ENCODE peak calls at places on chromosomes 6 and 20, in five cellular contexts. L is adrenal gland, A is HAP-1, C is Peyer's patch, B is small intestine. U is an unnamed sample.

GRCh38 chr20:53691060-53691810 is 97.6 kb upstream of the ZNF217 start:
- DNase-seq in C (no peak), B (no peak), A (no peak), L (no peak), U (no peak)

GRCh38 chr6:149701699-149702098 is 16.2 kb downstream of the LATS1 start:
- DNase-seq in A (peak; percentile 91), C (no peak), B (no peak), L (no peak), U (no peak)

GRCh38 chr6:138331984-138332383 is 45.7 kb upstream of the SMIM28 start:
- DNase-seq in C (no peak), B (no peak), L (no peak), A (no peak), U (no peak)

GRCh38 chr6:28597924-28598323 is 72.2 kb downstream of the GPX5 start:
- DNase-seq in C (no peak), L (no peak), B (no peak), A (peak; percentile 34), U (no peak)

GRCh38 chr6:139019722-139020121 is 8.8 kb upstream of the ABRACL start:
- DNase-seq in L (no peak), C (no peak), A (no peak), B (no peak), U (no peak)

GRCh38 chr6:108592371-108593337 is 31.9 kb downstream of the FOXO3 start:
- DNase-seq in L (no peak), B (peak; percentile 59), A (no peak), C (peak; percentile 85), U (no peak)

GRCh38 chr6:160293844-160294243 is 35.2 kb upstream of the SLC22A2 start:
- DNase-seq in C (no peak), A (no peak), B (peak; percentile 34), L (no peak), U (no peak)

GRCh38 chr20:55678126-55678525 is 327.2 kb downstream of the CBLN4 start:
- DNase-seq in L (no peak), A (no peak), B (no peak), C (no peak), U (no peak)

GRCh38 chr6:4909063-4909645 is 94.7 kb downstream of the RPP40 start:
- DNase-seq in C (no peak), B (no peak), A (no peak), L (no peak), U (no peak)

GRCh38 chr20:4329232-4329631 is 313.9 kb upstream of the RNF24 start:
- DNase-seq in B (no peak), A (no peak), L (no peak), C (no peak), U (no peak)

GRCh38 chr6:180295-180694 is 112.0 kb upstream of the DUSP22 start:
- DNase-seq in C (no peak), A (no peak), L (no peak), B (no peak), U (no peak)

GRCh38 chr6:127352519-127352918 is 9.1 kb upstream of the ECHDC1 start:
- DNase-seq in B (no peak), C (no peak), A (no peak), L (no peak), U (no peak)

GRCh38 chr6:42572523-42572922 is 8.7 kb downstream of the UBR2 start:
- DNase-seq in C (peak; percentile 54), B (peak; percentile 17), L (no peak), A (no peak), U (no peak)

GRCh38 chr20:63696311-63696627 is 183 bp upstream of the TNFRSF6B start:
- DNase-seq in B (peak; percentile 63), C (no peak), A (no peak), L (peak; percentile 38), U (peak; percentile 19)
- H3K4me3 ChIP-seq in B (no peak overlapping the region), C (peak overlapping the region; percentile 38), A (no peak overlapping the region), L (no peak overlapping the region), U (no peak overlapping the region)

DNA sequence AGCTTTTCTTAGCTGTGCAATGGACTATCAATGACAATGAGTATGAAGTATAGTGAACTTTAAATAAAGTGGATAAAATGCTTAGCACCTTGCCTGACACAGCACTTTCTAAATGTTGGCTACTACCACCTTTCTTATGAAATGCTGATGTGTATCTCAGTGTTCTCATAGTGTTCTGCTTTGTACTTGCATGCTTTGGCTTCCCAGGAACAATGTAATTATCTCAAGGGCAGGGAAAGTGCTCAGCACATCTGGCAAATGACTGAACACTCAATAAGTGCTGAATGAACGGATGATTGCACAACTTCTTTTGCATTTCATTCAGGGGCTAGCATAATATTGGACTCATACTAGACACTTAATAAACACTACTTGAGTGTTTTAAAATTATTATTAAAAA is 28.2 kb upstream of the NOX3 start:
- DNase-seq in C (no peak), A (peak; percentile 38), B (no peak), L (no peak), U (no peak)
- H3K4me3 ChIP-seq in C (no peak overlapping the region), A (no peak overlapping the region), B (no peak overlapping the region), L (no peak overlapping the region), U (no peak overlapping the region)

GRCh38 chr20:51705400-51705799 is 62.8 kb downstream of the ATP9A start:
- DNase-seq in B (no peak), L (no peak), C (no peak), A (no peak), U (no peak)
- H3K4me3 ChIP-seq in B (no peak overlapping the region), L (no peak overlapping the region), C (no peak overlapping the region), A (no peak overlapping the region), U (no peak overlapping the region)

DNA sequence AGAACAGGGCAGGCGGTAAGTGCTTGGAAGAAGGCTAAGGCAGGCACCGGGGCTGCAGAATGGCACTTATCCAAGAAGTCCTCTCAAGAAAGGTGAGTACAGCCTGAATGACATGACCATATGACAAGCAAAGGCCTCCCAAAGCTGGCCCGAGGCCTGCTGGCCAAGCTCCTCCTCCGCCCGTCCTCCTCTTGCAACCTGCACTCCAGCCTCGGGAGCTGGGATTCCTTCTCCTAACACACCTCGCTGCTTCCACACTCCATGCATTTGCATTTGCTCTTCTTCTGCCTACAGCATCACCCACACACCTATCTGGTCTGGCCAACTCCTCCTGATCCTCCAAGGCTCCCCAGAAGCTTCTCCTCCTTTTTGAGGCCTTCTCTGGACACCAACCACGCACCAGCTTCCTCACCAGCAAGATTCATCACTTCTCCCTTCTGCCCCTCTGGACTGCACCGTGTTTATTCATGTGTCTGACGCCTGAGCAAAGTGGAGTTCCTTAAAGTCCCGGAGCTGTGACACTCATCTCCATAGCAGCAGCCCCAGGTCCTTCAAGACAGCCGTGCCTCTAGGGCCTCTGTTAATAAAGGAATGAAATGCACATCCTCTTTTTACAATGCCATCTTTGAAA is 32.3 kb downstream of the CNKSR3 start:
- DNase-seq in A (peak; percentile 41), C (no peak), B (no peak), L (no peak), U (peak; percentile 45)
- H3K4me3 ChIP-seq in A (no peak overlapping the region), C (no peak overlapping the region), B (no peak overlapping the region), L (no peak overlapping the region), U (no peak overlapping the region)

DNA sequence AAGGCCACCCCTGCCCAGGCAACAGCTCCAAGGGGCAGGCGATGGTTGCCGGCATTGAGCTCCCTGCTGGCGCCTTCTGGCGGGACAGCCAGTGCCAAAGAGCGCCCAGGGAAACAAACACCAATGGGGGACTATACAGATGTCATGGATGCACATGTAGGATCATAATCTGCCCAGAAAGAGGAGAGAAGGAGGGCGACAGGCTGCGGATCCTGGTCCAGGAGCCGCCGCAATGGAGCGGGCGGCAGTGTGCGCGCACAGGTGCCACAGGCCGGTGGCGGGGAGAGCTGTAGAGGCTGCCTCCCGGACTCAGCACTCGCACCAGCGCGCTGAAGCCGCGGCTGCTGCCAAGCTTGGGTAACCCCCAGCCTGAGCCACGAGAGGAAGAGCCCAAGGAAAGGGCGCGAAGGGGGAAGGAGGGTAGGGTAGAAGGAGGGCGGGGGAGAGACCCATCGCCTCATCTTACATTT is 418 bp upstream of the FUT9 start:
- DNase-seq in C (no peak), B (no peak), A (no peak), L (no peak), U (peak; percentile 13)
- H3K4me3 ChIP-seq in C (no peak overlapping the region), B (no peak overlapping the region), A (no peak overlapping the region), L (no peak overlapping the region), U (peak overlapping the region; percentile 12)

DNA sequence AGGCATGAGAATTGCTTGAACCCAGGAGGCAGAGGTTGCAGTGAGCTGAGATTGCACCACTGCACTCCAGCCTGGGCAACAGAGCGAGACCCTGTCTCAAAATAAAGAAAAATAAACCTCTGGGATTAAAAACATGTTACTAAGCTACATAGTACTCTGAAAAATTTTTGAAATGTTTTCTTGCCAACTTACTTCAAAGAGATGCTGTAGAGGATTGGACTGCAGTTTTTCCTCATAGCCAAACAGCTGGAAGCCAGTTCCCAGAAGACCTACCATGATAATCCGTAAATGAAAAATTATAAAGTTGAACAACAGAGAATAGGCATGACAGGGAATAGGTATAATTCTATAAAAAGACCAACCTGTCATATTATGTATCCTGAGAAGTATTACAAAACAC is 48.1 kb downstream of the RARS2 start:
- DNase-seq in B (no peak), C (no peak), A (no peak), L (no peak), U (no peak)
- H3K4me3 ChIP-seq in B (no peak overlapping the region), C (no peak overlapping the region), A (no peak overlapping the region), L (no peak overlapping the region), U (no peak overlapping the region)